ENCODE peak calls at places on chromosomes 4 and X, in seven cellular contexts. R is IMR-90, W is A549, E is H1, M is GM12878, O is HCT116, U is K562. Y is an unnamed sample.

GRCh38 chrX:85026170-85026569 is 22.5 kb downstream of the APOOL start:
- DNase-seq in R (no peak), E (no peak), O (no peak), U (no peak), M (no peak), W (no peak), Y (no peak)

GRCh38 chrX:135484636-135485289 is 35.7 kb upstream of the INTS6L start:
- DNase-seq in U (peak; percentile 13), O (peak; percentile 21), M (no peak), W (no peak), E (no peak), R (peak; percentile 57), Y (peak; percentile 2)

GRCh38 chr4:128355301-128355700 is 67.7 kb upstream of the PGRMC2 start:
- DNase-seq in W (peak; percentile 15), E (no peak), O (no peak), U (peak; percentile 26), R (no peak), M (no peak), Y (no peak)

GRCh38 chrX:124033821-124034220 is 72.3 kb downstream of the STAG2 start:
- DNase-seq in M (no peak), U (no peak), R (peak; percentile 61), W (no peak), O (no peak), E (no peak), Y (no peak)

GRCh38 chr4:87559090-87559837 is 30.1 kb upstream of the SPARCL1 start:
- DNase-seq in U (no peak), W (no peak), M (peak; percentile 50), O (no peak), R (no peak), E (peak; percentile 49), Y (no peak)

GRCh38 chr4:48813984-48814383 is 16.9 kb upstream of the OCIAD1 start:
- DNase-seq in O (no peak), W (no peak), U (no peak), R (no peak), M (no peak), E (no peak), Y (no peak)

GRCh38 chr4:156913234-156913633 is 58.4 kb downstream of the PDGFC start:
- DNase-seq in R (no peak), M (no peak), E (no peak), W (no peak), O (no peak), U (no peak), Y (no peak)

GRCh38 chr4:111283066-111283677 is 660.3 kb upstream of the PITX2 start:
- DNase-seq in O (peak; percentile 65), W (peak; percentile 7), M (no peak), U (peak; percentile 40), R (peak; percentile 57), E (peak; percentile 85), Y (peak; percentile 39)

GRCh38 chr4:23768541-23768940 is 121.3 kb downstream of the PPARGC1A start:
- DNase-seq in E (no peak), W (no peak), R (no peak), M (no peak), U (no peak), O (no peak), Y (no peak)

GRCh38 chrX:13142891-13143290 is 98.5 kb upstream of the FAM9C start:
- DNase-seq in U (no peak), O (no peak), R (no peak), M (no peak), E (no peak), W (no peak), Y (no peak)

GRCh38 chr4:107210450-107211239 is 174.5 kb upstream of the DKK2 start:
- DNase-seq in E (no peak), O (no peak), M (no peak), W (no peak), U (no peak), R (peak; percentile 36), Y (no peak)

GRCh38 chr4:72531768-72532290 is 37.2 kb downstream of the ADAMTS3 start:
- DNase-seq in W (no peak), O (no peak), M (no peak), E (no peak), U (no peak), R (no peak), Y (no peak)

GRCh38 chr4:168569066-168569908 is 72.4 kb downstream of the PALLD start:
- DNase-seq in M (no peak), O (peak; percentile 95), R (no peak), U (peak; percentile 34), W (no peak), E (no peak), Y (peak; percentile 1)

DNA sequence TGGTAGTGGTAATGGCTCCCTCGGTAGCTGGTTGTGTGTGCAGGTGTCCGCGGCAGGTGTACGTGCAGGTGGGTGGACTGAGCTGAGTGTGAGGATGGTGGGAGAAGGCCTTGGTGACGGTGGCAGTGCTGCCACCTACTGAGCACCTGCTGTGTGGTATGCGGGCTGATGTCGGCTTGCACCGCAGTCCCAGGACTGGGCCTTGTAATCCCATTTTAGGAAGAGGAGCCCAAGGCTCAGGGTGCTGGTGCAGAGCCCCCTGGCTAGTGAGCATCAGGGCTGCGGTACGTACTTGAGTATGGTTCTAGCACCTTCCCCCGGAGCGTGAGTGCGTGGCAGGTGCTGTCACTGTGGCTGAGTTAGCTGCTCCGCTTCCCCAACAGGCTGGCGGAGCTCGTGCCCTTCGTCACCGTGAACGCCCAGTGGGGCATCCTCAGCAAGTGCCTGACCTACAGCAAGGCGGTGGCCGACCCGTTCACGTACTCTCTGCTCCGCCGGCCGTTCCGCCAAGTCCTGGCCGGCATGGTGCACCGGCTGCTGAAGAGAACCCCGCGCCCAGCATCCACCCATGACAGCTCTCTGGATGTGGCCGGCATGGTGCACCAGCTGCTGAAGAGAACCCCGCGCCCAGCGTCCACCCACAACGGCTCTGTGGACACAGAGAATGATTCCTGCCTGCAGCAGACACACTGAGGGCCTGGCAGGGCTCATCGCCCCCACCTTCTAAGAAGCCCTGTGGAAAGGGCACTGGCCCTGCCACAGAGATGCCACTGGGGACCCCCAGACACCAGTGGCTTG is 5.7 kb upstream of the CPZ start:
- DNase-seq in O (no peak), M (no peak), R (no peak), U (peak; percentile 20), E (no peak), W (no peak), Y (no peak)
- TF ChIP-seq CEBPB in O (no peak), M (no peak), R (no peak), U (no peak), E (no peak), W (no peak), Y (no peak)

GRCh38 chr4:139078926-139079325 is 63.3 kb downstream of the NOCT start:
- DNase-seq in U (no peak), W (no peak), E (no peak), M (no peak), O (no peak), R (no peak), Y (no peak)
- H3K4me1 ChIP-seq in U (no peaks in the 10 kb centered on the region), W (peaks cover 31% of the 10 kb centered on the region), E (no peaks in the 10 kb centered on the region), M (no peaks in the 10 kb centered on the region), O (peaks cover 8% of the 10 kb centered on the region), R (no peaks in the 10 kb centered on the region), Y (peaks cover 36% of the 10 kb centered on the region)

DNA sequence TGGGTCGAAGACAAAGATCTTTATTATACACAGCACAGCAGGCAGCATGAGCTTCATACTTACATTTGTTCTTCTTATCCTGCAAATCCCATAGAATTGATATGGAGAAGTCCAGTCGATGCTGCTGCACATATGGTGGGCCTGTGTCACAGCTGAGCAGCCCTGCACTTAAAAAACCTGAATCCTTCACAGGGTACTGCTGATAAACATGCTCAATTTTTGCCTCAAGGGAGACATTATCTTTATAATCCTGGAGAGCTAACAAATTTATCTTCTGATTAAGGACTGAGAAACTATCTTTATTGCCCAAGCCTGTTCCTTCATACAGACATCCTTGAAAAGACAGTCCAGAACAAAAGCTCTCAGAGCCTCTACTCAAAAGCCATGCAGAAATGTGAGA is 434.4 kb upstream of the FAM47C start:
- DNase-seq in W (no peak), U (no peak), M (no peak), R (no peak), O (no peak), E (no peak), Y (no peak)
- TF ChIP-seq CEBPB in W (no peak), U (no peak), M (no peak), R (no peak), O (no peak), E (no peak), Y (no peak)

GRCh38 chr4:76518241-76518640 is 83.2 kb downstream of the SHROOM3 start:
- DNase-seq in E (no peak), W (no peak), M (no peak), U (no peak), R (no peak), O (no peak), Y (no peak)

GRCh38 chr4:76526585-76526990 is 91.6 kb downstream of the SHROOM3 start:
- DNase-seq in M (no peak), W (no peak), U (no peak), R (no peak), E (no peak), O (no peak), Y (peak; percentile 68)

GRCh38 chr4:76527666-76528065 is 92.6 kb downstream of the SHROOM3 start:
- DNase-seq in U (no peak), E (no peak), O (no peak), W (no peak), M (no peak), R (no peak), Y (no peak)

GRCh38 chr4:76525751-76526150 is 90.7 kb downstream of the SHROOM3 start:
- DNase-seq in O (no peak), R (no peak), U (no peak), M (no peak), W (no peak), E (no peak), Y (peak; percentile 25)

DNA sequence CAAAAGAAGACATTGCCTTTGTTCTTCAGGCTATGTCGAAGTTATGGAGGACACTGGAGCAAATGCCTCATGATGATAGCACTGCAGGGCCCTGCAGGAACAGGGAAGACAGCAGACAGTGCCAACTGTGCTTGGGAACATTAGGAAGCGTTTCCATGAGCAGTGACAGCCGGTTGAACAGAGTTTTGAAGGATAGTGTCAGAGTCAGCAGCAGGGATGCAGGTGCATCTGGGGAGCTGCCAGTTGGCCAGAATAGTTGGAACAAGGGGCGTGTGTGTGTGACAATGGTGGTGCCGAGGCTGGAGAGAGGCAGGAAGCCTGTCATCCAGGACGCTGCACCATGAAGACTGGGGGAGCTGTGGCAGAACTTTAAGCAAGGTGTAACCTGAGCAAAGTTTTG is 88.6 kb downstream of the SHROOM3 start:
- DNase-seq in E (no peak), R (no peak), M (no peak), W (no peak), U (no peak), O (no peak), Y (no peak)
- H3K4me1 ChIP-seq in E (no peaks in the 10 kb centered on the region), R (peaks cover 2% of the 10 kb centered on the region), M (no peaks in the 10 kb centered on the region), W (no peaks in the 10 kb centered on the region), U (no peaks in the 10 kb centered on the region), O (no peaks in the 10 kb centered on the region), Y (peaks cover 20% of the 10 kb centered on the region)

DNA sequence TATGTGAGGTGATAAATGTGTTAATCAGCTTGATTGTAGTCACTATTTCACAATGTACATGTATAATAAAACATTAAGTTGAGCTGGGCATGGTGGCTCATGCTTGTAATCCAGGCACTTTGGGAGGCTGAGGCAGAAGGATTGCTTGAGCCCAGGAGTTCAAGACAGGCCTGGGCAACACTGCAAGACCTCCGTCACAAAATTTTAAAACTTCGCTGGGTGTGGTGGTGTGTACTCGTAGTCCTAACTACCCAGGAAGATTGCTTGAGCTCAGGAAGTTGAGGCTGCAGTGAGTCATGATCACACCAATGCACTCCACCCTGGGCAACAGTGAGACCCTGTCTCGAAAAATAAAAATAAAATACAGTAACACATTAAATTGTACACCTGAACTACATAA is 20.1 kb downstream of the LYAR start:
- DNase-seq in R (no peak), W (no peak), U (no peak), O (no peak), M (no peak), E (no peak), Y (no peak)
- TF ChIP-seq CEBPB in R (peak; percentile 36), W (no peak), U (no peak), O (no peak), M (no peak), E (no peak), Y (no peak)

Y was measured in HepG2.